ENCODE peak calls at places on chromosomes 13 and 19, in seven cellular contexts. One of them, this sample, is unnamed.

GRCh38 chr13:52405767-52406494 is at the start of gene THSD1:
- DNase-seq in ascending aorta: peak; percentile 77
- DNase-seq in dorsolateral prefrontal cortex: no peak
- DNase-seq in LNCaP clone FGC: no peak
- DNase-seq in esophagus squamous epithelium: no peak
- DNase-seq in CD8-positive, alpha-beta T cell: no peak
- DNase-seq in K562: no peak
- DNase-seq in this sample: no peak

GRCh38 chr19:44689290-44690130 is 9.4 kb upstream of the CEACAM16 start:
- DNase-seq in ascending aorta: peak; percentile 80
- DNase-seq in K562: peak; percentile 69
- DNase-seq in esophagus squamous epithelium: no peak
- DNase-seq in LNCaP clone FGC: no peak
- DNase-seq in dorsolateral prefrontal cortex: peak; percentile 53
- DNase-seq in CD8-positive, alpha-beta T cell: peak; percentile 73
- DNase-seq in this sample: peak; percentile 82

GRCh38 chr13:48161530-48162179 is 66.8 kb upstream of the MED4 start:
- DNase-seq in LNCaP clone FGC: no peak
- DNase-seq in esophagus squamous epithelium: no peak
- DNase-seq in CD8-positive, alpha-beta T cell: no peak
- DNase-seq in ascending aorta: peak; percentile 73
- DNase-seq in K562: peak; percentile 14
- DNase-seq in dorsolateral prefrontal cortex: no peak
- DNase-seq in this sample: no peak

GRCh38 chr19:40578442-40578908 is 1.8 kb downstream of the SHKBP1 start:
- DNase-seq in esophagus squamous epithelium: no peak
- DNase-seq in CD8-positive, alpha-beta T cell: no peak
- DNase-seq in ascending aorta: no peak
- DNase-seq in K562: peak; percentile 85
- DNase-seq in dorsolateral prefrontal cortex: no peak
- DNase-seq in LNCaP clone FGC: no peak
- DNase-seq in this sample: no peak

GRCh38 chr13:83153833-83154232 is 728.4 kb downstream of the SLITRK1 start:
- DNase-seq in dorsolateral prefrontal cortex: no peak
- DNase-seq in LNCaP clone FGC: no peak
- DNase-seq in esophagus squamous epithelium: no peak
- DNase-seq in ascending aorta: no peak
- DNase-seq in K562: no peak
- DNase-seq in CD8-positive, alpha-beta T cell: no peak
- DNase-seq in this sample: no peak

GRCh38 chr19:45321848-45322247 is 827 bp downstream of the CKM start:
- DNase-seq in CD8-positive, alpha-beta T cell: no peak
- DNase-seq in LNCaP clone FGC: no peak
- DNase-seq in K562: no peak
- DNase-seq in ascending aorta: no peak
- DNase-seq in esophagus squamous epithelium: no peak
- DNase-seq in dorsolateral prefrontal cortex: no peak
- DNase-seq in this sample: no peak

GRCh38 chr13:26599403-26599802 is 41.9 kb downstream of the WASF3 start:
- DNase-seq in dorsolateral prefrontal cortex: no peak
- DNase-seq in ascending aorta: no peak
- DNase-seq in CD8-positive, alpha-beta T cell: no peak
- DNase-seq in esophagus squamous epithelium: no peak
- DNase-seq in LNCaP clone FGC: no peak
- DNase-seq in K562: no peak
- DNase-seq in this sample: no peak

GRCh38 chr19:56133858-56134654 is 7.0 kb upstream of the ZNF444 start:
- DNase-seq in dorsolateral prefrontal cortex: no peak
- DNase-seq in CD8-positive, alpha-beta T cell: no peak
- DNase-seq in K562: peak; percentile 20
- DNase-seq in ascending aorta: no peak
- DNase-seq in esophagus squamous epithelium: no peak
- DNase-seq in LNCaP clone FGC: no peak
- DNase-seq in this sample: peak; percentile 88

GRCh38 chr13:55553736-55554135 is 1587.0 kb upstream of the PRR20A start:
- DNase-seq in esophagus squamous epithelium: no peak
- DNase-seq in dorsolateral prefrontal cortex: no peak
- DNase-seq in ascending aorta: no peak
- DNase-seq in LNCaP clone FGC: no peak
- DNase-seq in CD8-positive, alpha-beta T cell: no peak
- DNase-seq in K562: no peak
- DNase-seq in this sample: no peak

GRCh38 chr13:83881917-83882625 is at the start of gene SLITRK1:
- DNase-seq in LNCaP clone FGC: peak; percentile 21
- DNase-seq in dorsolateral prefrontal cortex: peak; percentile 81
- DNase-seq in K562: peak; percentile 2
- DNase-seq in CD8-positive, alpha-beta T cell: no peak
- DNase-seq in ascending aorta: no peak
- DNase-seq in esophagus squamous epithelium: no peak
- DNase-seq in this sample: no peak

GRCh38 chr13:30645629-30646028 is 27.9 kb downstream of the USPL1 start:
- DNase-seq in dorsolateral prefrontal cortex: no peak
- DNase-seq in K562: no peak
- DNase-seq in esophagus squamous epithelium: no peak
- DNase-seq in LNCaP clone FGC: no peak
- DNase-seq in ascending aorta: no peak
- DNase-seq in CD8-positive, alpha-beta T cell: no peak
- DNase-seq in this sample: no peak

GRCh38 chr13:33927315-33927714 is 109.4 kb downstream of the RFC3 start:
- DNase-seq in esophagus squamous epithelium: no peak
- DNase-seq in CD8-positive, alpha-beta T cell: no peak
- DNase-seq in LNCaP clone FGC: no peak
- DNase-seq in dorsolateral prefrontal cortex: no peak
- DNase-seq in K562: no peak
- DNase-seq in ascending aorta: no peak
- DNase-seq in this sample: no peak

GRCh38 chr13:20217168-20217567 is 15.0 kb downstream of the GJB6 start:
- DNase-seq in esophagus squamous epithelium: no peak
- DNase-seq in dorsolateral prefrontal cortex: no peak
- DNase-seq in K562: no peak
- DNase-seq in ascending aorta: no peak
- DNase-seq in CD8-positive, alpha-beta T cell: no peak
- DNase-seq in LNCaP clone FGC: no peak
- DNase-seq in this sample: no peak

GRCh38 chr19:44641460-44641859 is 2.2 kb upstream of the PVR start:
- DNase-seq in CD8-positive, alpha-beta T cell: no peak
- DNase-seq in LNCaP clone FGC: no peak
- DNase-seq in ascending aorta: no peak
- DNase-seq in K562: no peak
- DNase-seq in dorsolateral prefrontal cortex: no peak
- DNase-seq in esophagus squamous epithelium: no peak
- DNase-seq in this sample: no peak

GRCh38 chr13:26168276-26168814 is 53.8 kb downstream of the RNF6 start:
- DNase-seq in ascending aorta: no peak
- DNase-seq in dorsolateral prefrontal cortex: no peak
- DNase-seq in esophagus squamous epithelium: no peak
- DNase-seq in CD8-positive, alpha-beta T cell: no peak
- DNase-seq in LNCaP clone FGC: no peak
- DNase-seq in K562: no peak
- DNase-seq in this sample: no peak

GRCh38 chr19:28026636-28027035 is 1186.3 kb downstream of the UQCRFS1 start:
- DNase-seq in LNCaP clone FGC: no peak
- DNase-seq in K562: no peak
- DNase-seq in dorsolateral prefrontal cortex: no peak
- DNase-seq in CD8-positive, alpha-beta T cell: no peak
- DNase-seq in ascending aorta: no peak
- DNase-seq in esophagus squamous epithelium: no peak
- DNase-seq in this sample: no peak

GRCh38 chr19:2549701-2550191 is 73.8 kb downstream of the GADD45B start:
- DNase-seq in K562: no peak
- DNase-seq in CD8-positive, alpha-beta T cell: no peak
- DNase-seq in esophagus squamous epithelium: no peak
- DNase-seq in LNCaP clone FGC: no peak
- DNase-seq in dorsolateral prefrontal cortex: peak; percentile 84
- DNase-seq in ascending aorta: peak; percentile 89
- DNase-seq in this sample: no peak

GRCh38 chr13:100854091-100854490 is 179.5 kb upstream of the TMTC4 start:
- DNase-seq in esophagus squamous epithelium: no peak
- DNase-seq in ascending aorta: no peak
- DNase-seq in LNCaP clone FGC: no peak
- DNase-seq in K562: no peak
- DNase-seq in CD8-positive, alpha-beta T cell: no peak
- DNase-seq in dorsolateral prefrontal cortex: no peak
- DNase-seq in this sample: no peak

GRCh38 chr13:99796175-99796819 is 175.3 kb downstream of the ZIC5 start:
- DNase-seq in dorsolateral prefrontal cortex: no peak
- DNase-seq in CD8-positive, alpha-beta T cell: no peak
- DNase-seq in esophagus squamous epithelium: no peak
- DNase-seq in K562: peak; percentile 33
- DNase-seq in ascending aorta: no peak
- DNase-seq in LNCaP clone FGC: peak; percentile 15
- DNase-seq in this sample: peak; percentile 83

GRCh38 chr13:80338781-80339577 is 1.9 kb downstream of the SPRY2 start:
- DNase-seq in dorsolateral prefrontal cortex: peak; percentile 78
- DNase-seq in ascending aorta: peak; percentile 90
- DNase-seq in CD8-positive, alpha-beta T cell: no peak
- DNase-seq in esophagus squamous epithelium: peak; percentile 6
- DNase-seq in LNCaP clone FGC: no peak
- DNase-seq in K562: peak; percentile 39
- DNase-seq in this sample: no peak

DNA sequence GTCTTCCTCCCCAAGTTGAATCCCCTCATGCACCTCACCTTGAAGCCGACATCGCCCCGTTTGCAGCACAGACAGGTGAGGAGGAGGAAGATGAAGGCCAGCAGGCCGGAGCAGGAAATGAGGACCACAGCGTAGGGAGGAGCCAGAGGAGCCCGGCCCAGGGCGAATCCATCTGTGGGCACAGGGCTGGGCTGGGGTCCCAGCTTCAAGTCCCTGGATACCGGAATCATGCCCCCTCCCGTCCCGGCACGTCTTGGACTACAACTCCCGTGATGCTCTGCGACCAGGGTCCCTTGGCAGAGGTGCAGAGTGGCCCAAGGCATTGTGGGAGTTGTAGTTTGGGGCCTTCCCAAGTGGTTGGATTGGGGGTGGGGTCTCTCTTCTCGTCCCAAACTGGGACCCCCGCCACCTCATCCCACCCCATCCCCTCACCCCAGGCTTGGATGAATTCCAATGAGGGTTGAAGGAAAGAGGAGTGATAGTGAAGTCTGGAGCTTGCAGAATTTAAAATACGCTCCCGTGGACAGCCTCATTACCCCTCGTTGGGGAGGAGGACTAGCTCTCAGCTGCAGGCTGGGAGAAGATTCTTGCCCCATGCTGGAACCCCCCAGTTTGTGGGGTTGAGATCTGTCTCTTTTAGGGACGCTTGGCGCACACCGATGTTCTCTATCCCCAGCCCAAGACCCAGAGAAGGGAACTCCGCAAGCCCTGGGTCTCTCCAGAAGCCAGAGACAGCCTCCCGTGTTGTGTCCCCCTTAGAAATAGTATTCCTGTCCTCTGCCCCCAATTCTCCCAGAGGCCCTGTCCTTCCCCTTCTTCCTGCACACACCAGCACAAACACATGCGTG is 990 bp downstream of the LMTK3 start:
- DNase-seq in CD8-positive, alpha-beta T cell: peak; percentile 69
- DNase-seq in K562: peak; percentile 67
- DNase-seq in dorsolateral prefrontal cortex: peak; percentile 91
- DNase-seq in esophagus squamous epithelium: no peak
- DNase-seq in ascending aorta: peak; percentile 81
- DNase-seq in LNCaP clone FGC: no peak
- DNase-seq in this sample: peak; percentile 76
- H3K4me3 ChIP-seq in CD8-positive, alpha-beta T cell: peak overlapping the region; percentile 63
- H3K4me3 ChIP-seq in K562: no peak overlapping the region
- H3K4me3 ChIP-seq in dorsolateral prefrontal cortex: peak overlapping the region; percentile 67
- H3K4me3 ChIP-seq in esophagus squamous epithelium: peak overlapping the region; percentile 22
- H3K4me3 ChIP-seq in ascending aorta: peak overlapping the region; percentile 45
- H3K4me3 ChIP-seq in LNCaP clone FGC: no peak overlapping the region
- H3K4me3 ChIP-seq in this sample: no peak overlapping the region

DNA sequence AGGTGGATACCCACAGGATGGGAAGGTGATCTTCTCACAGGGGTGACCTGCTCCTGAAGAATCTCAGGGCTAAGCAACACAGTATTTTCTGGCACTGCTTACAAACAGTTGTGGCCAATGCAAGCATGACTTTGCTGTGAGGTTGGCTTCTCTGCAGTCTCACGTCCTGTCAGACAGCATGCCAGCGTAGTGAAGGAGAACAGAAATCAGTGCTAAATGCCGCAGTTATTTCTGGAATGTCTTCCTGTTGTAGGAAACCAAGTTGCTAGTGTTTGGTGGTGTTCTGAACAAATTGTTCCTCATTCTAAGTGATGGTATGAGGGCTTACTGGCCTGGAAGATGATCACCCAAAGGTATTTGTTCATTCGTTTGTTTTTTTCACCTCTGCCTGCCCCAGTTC is 320.1 kb downstream of the MTUS2 start:
- DNase-seq in LNCaP clone FGC: no peak
- DNase-seq in ascending aorta: peak; percentile 92
- DNase-seq in K562: no peak
- DNase-seq in dorsolateral prefrontal cortex: no peak
- DNase-seq in CD8-positive, alpha-beta T cell: no peak
- DNase-seq in esophagus squamous epithelium: no peak
- DNase-seq in this sample: no peak
- H3K4me3 ChIP-seq in LNCaP clone FGC: no peak overlapping the region
- H3K4me3 ChIP-seq in ascending aorta: peak overlapping the region; percentile 33
- H3K4me3 ChIP-seq in K562: no peak overlapping the region
- H3K4me3 ChIP-seq in dorsolateral prefrontal cortex: no peak overlapping the region
- H3K4me3 ChIP-seq in CD8-positive, alpha-beta T cell: no peak overlapping the region
- H3K4me3 ChIP-seq in esophagus squamous epithelium: no peak overlapping the region
- H3K4me3 ChIP-seq in this sample: no peak overlapping the region

GRCh38 chr13:95862401-95862800 is 185.5 kb downstream of the DNAJC3 start:
- DNase-seq in K562: no peak
- DNase-seq in ascending aorta: no peak
- DNase-seq in CD8-positive, alpha-beta T cell: no peak
- DNase-seq in esophagus squamous epithelium: no peak
- DNase-seq in LNCaP clone FGC: no peak
- DNase-seq in dorsolateral prefrontal cortex: no peak
- DNase-seq in this sample: no peak

GRCh38 chr13:95858286-95859075 is 181.5 kb downstream of the DNAJC3 start:
- DNase-seq in LNCaP clone FGC: no peak
- DNase-seq in K562: no peak
- DNase-seq in dorsolateral prefrontal cortex: no peak
- DNase-seq in esophagus squamous epithelium: no peak
- DNase-seq in ascending aorta: no peak
- DNase-seq in CD8-positive, alpha-beta T cell: no peak
- DNase-seq in this sample: no peak
- H3K4me3 ChIP-seq in LNCaP clone FGC: no peak overlapping the region
- H3K4me3 ChIP-seq in K562: no peak overlapping the region
- H3K4me3 ChIP-seq in dorsolateral prefrontal cortex: no peak overlapping the region
- H3K4me3 ChIP-seq in esophagus squamous epithelium: no peak overlapping the region
- H3K4me3 ChIP-seq in ascending aorta: no peak overlapping the region
- H3K4me3 ChIP-seq in CD8-positive, alpha-beta T cell: no peak overlapping the region
- H3K4me3 ChIP-seq in this sample: no peak overlapping the region

GRCh38 chr19:39533791-39534190 is 1.1 kb upstream of the EID2B start:
- DNase-seq in CD8-positive, alpha-beta T cell: no peak
- DNase-seq in LNCaP clone FGC: no peak
- DNase-seq in dorsolateral prefrontal cortex: no peak
- DNase-seq in K562: no peak
- DNase-seq in esophagus squamous epithelium: no peak
- DNase-seq in ascending aorta: no peak
- DNase-seq in this sample: no peak

GRCh38 chr19:39532233-39533002 is at the start of gene EID2B:
- DNase-seq in esophagus squamous epithelium: peak; percentile 61
- DNase-seq in K562: peak; percentile 98
- DNase-seq in CD8-positive, alpha-beta T cell: peak; percentile 96
- DNase-seq in dorsolateral prefrontal cortex: peak; percentile 88
- DNase-seq in LNCaP clone FGC: peak; percentile 82
- DNase-seq in ascending aorta: peak; percentile 97
- DNase-seq in this sample: peak; percentile 98

GRCh38 chr19:39531834-39532232 is 819 bp downstream of the EID2B start:
- DNase-seq in K562: no peak
- DNase-seq in esophagus squamous epithelium: no peak
- DNase-seq in LNCaP clone FGC: no peak
- DNase-seq in ascending aorta: no peak
- DNase-seq in CD8-positive, alpha-beta T cell: no peak
- DNase-seq in dorsolateral prefrontal cortex: no peak
- DNase-seq in this sample: no peak

GRCh38 chr19:39533003-39533512 is 406 bp upstream of the EID2B start:
- DNase-seq in esophagus squamous epithelium: no peak
- DNase-seq in K562: no peak
- DNase-seq in CD8-positive, alpha-beta T cell: no peak
- DNase-seq in LNCaP clone FGC: no peak
- DNase-seq in dorsolateral prefrontal cortex: no peak
- DNase-seq in ascending aorta: no peak
- DNase-seq in this sample: no peak
- H3K4me3 ChIP-seq in esophagus squamous epithelium: peak overlapping the region; percentile 62
- H3K4me3 ChIP-seq in K562: peak overlapping the region; percentile 72
- H3K4me3 ChIP-seq in CD8-positive, alpha-beta T cell: peak overlapping the region; percentile 93
- H3K4me3 ChIP-seq in LNCaP clone FGC: peak overlapping the region; percentile 87
- H3K4me3 ChIP-seq in dorsolateral prefrontal cortex: peak overlapping the region; percentile 97
- H3K4me3 ChIP-seq in ascending aorta: no peak overlapping the region
- H3K4me3 ChIP-seq in this sample: no peak overlapping the region